ENCODE peak calls at places on chromosomes 13 and 19, in six cellular contexts. S is NB4, N is endothelial cell of umbilical vein, Y is GM12878, J is HepG2, U is K562. F is an unnamed sample.

GRCh38 chr19:12796146-12797071 is 5.1 kb downstream of the JUNB start:
- DNase-seq in U (peak; percentile 71), N (peak; percentile 80), Y (no peak), J (peak; percentile 68), S (peak; percentile 86), F (peak; percentile 86)

GRCh38 chr19:16382775-16383543 is 58.3 kb downstream of the KLF2 start:
- DNase-seq in J (peak; percentile 36), N (peak; percentile 86), S (peak; percentile 81), U (peak; percentile 79), Y (no peak), F (peak; percentile 81)

GRCh38 chr19:14004619-14005380 is 1.3 kb downstream of the RFX1 start:
- DNase-seq in U (peak; percentile 29), Y (peak; percentile 34), J (peak; percentile 58), N (peak; percentile 52), S (peak; percentile 60), F (no peak)

GRCh38 chr13:26300140-26300539 is 46.2 kb downstream of the CDK8 start:
- DNase-seq in Y (no peak), N (peak; percentile 15), S (peak; percentile 9), U (peak; percentile 6), J (no peak), F (no peak)

GRCh38 chr13:30832845-30833332 is 73.2 kb upstream of the MEDAG start:
- DNase-seq in U (peak; percentile 19), N (peak; percentile 75), J (peak; percentile 97), S (peak; percentile 44), Y (no peak), F (peak; percentile 42)

GRCh38 chr13:113231306-113232207 is 22.1 kb downstream of the CUL4A start:
- DNase-seq in S (no peak), N (no peak), J (no peak), Y (no peak), U (no peak), F (no peak)

GRCh38 chr13:34654682-34655081 is 287.4 kb upstream of the NBEA start:
- DNase-seq in Y (no peak), U (no peak), N (no peak), S (no peak), J (no peak), F (no peak)

GRCh38 chr19:29673451-29674371 is 8.4 kb downstream of the PLEKHF1 start:
- DNase-seq in N (no peak), S (no peak), U (no peak), J (no peak), Y (no peak), F (no peak)

GRCh38 chr13:48567521-48568331 is 34.8 kb upstream of the RCBTB2 start:
- DNase-seq in U (no peak), S (peak; percentile 73), J (peak; percentile 70), N (peak; percentile 11), Y (no peak), F (no peak)

GRCh38 chr13:43848250-43848649 is 31.3 kb downstream of the CCDC122 start:
- DNase-seq in N (peak; percentile 87), Y (no peak), S (peak; percentile 81), U (no peak), J (peak; percentile 76), F (peak; percentile 1)

GRCh38 chr13:19861762-19862161 is 1.7 kb downstream of the ZMYM5 start:
- DNase-seq in J (no peak), Y (no peak), S (peak; percentile 10), U (no peak), N (no peak), F (no peak)

GRCh38 chr19:15622991-15623390 is 8.0 kb downstream of the CYP4F8 start:
- DNase-seq in Y (no peak), S (no peak), N (no peak), U (no peak), J (no peak), F (no peak)

GRCh38 chr19:6278740-6279619 is 795 bp downstream of the MLLT1 start:
- DNase-seq in J (no peak), Y (no peak), N (no peak), U (peak; percentile 24), S (peak; percentile 27), F (no peak)

GRCh38 chr13:31476266-31476665 is 263.1 kb upstream of the RXFP2 start:
- DNase-seq in J (no peak), S (no peak), N (no peak), Y (no peak), U (no peak), F (no peak)

GRCh38 chr19:38684078-38684861 is 36.8 kb downstream of the ACTN4 start:
- DNase-seq in U (peak; percentile 56), J (no peak), Y (no peak), S (peak; percentile 88), N (peak; percentile 59), F (peak; percentile 100)

GRCh38 chr19:33214621-33215020 is 11.0 kb downstream of the SLC7A10 start:
- DNase-seq in Y (no peak), U (peak; percentile 38), S (peak; percentile 64), N (no peak), J (peak; percentile 41), F (peak; percentile 72)

GRCh38 chr13:39818953-39819352 is 163.5 kb downstream of the COG6 start:
- DNase-seq in U (no peak), J (no peak), S (no peak), N (peak; percentile 97), Y (no peak), F (no peak)
- TF ChIP-seq MYC in U (no peak), J (no peak), S (no peak), N (no peak), Y (no peak), F (no peak)

GRCh38 chr13:46211116-46211515 is 612 bp upstream of the LRRC63 start:
- DNase-seq in S (peak; percentile 66), U (peak; percentile 68), J (no peak), N (peak; percentile 3), Y (no peak), F (peak; percentile 10)
- TF ChIP-seq MYC in S (no peak), U (no peak), J (no peak), N (no peak), Y (no peak), F (no peak)

GRCh38 chr19:47228168-47228936 is 2.6 kb downstream of the BBC3 start:
- DNase-seq in S (peak; percentile 89), U (peak; percentile 66), N (no peak), J (peak; percentile 69), Y (no peak), F (peak; percentile 85)

GRCh38 chr19:47229674-47230121 is 1.3 kb downstream of the BBC3 start:
- DNase-seq in J (no peak), S (peak; percentile 67), Y (no peak), U (no peak), N (peak; percentile 67), F (no peak)

GRCh38 chr19:47227347-47228167 is 3.4 kb downstream of the BBC3 start:
- DNase-seq in S (peak; percentile 100), U (peak; percentile 85), J (peak; percentile 88), Y (peak; percentile 69), N (peak; percentile 89), F (peak; percentile 99)

GRCh38 chr19:47230122-47230920 is 678 bp downstream of the BBC3 start:
- DNase-seq in U (peak; percentile 84), Y (no peak), S (peak; percentile 86), J (peak; percentile 32), N (peak; percentile 61), F (peak; percentile 59)

DNA sequence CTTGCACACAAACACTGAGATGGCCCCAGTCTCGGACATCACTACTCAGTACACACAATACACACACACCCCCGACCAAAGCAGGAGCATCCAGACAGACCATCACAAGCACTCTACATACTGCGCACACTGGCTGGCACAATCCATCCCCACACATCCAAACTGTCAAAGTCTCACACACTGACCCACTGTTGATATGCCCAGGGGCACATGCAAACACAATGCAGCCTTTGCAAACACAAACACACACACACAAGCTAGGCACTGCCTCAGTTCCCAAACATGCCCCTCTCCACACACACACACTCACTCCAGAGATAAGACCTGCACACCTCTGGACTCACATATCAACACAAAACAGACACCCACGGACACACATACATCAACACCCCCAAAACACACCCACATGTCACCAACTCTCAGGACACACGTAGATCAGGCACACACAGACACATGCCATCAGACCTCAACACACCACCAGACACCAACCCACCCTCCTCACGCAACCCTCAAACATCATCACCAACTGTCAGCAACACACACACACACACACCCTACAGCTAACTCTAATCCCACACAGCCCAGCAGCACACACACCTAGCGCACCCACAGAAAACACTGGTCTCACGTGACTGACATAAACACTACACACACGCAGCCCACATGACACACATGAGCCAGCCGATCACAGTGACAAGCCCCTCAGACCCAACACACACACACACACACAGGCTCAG is 1.9 kb downstream of the BBC3 start:
- DNase-seq in S (peak; percentile 75), N (peak; percentile 67), U (no peak), Y (no peak), J (peak; percentile 32), F (peak; percentile 75)
- TF ChIP-seq MYC in S (no peak), N (no peak), U (no peak), Y (peak; percentile 55), J (no peak), F (no peak)

GRCh38 chr19:10388957-10389356 is 8.6 kb upstream of the TYK2 start:
- DNase-seq in N (peak; percentile 85), Y (peak; percentile 69), U (peak; percentile 72), S (peak; percentile 93), J (peak; percentile 80), F (peak; percentile 45)
- TF ChIP-seq MYC in N (no peak), Y (no peak), U (no peak), S (no peak), J (no peak), F (no peak)

GRCh38 chr13:50892162-50892944 is 17.2 kb upstream of the RNASEH2B start:
- DNase-seq in S (peak; percentile 73), Y (no peak), J (no peak), U (no peak), N (no peak), F (no peak)

GRCh38 chr13:50894504-50894903 is 15.1 kb upstream of the RNASEH2B start:
- DNase-seq in S (no peak), J (no peak), U (no peak), N (no peak), Y (no peak), F (no peak)

GRCh38 chr13:50891206-50891605 is 18.4 kb upstream of the RNASEH2B start:
- DNase-seq in J (no peak), U (no peak), S (no peak), N (no peak), Y (no peak), F (no peak)

GRCh38 chr13:50894042-50894441 is 15.5 kb upstream of the RNASEH2B start:
- DNase-seq in N (no peak), Y (no peak), J (no peak), S (peak; percentile 70), U (no peak), F (no peak)

GRCh38 chr13:50893211-50893852 is 16.3 kb upstream of the RNASEH2B start:
- DNase-seq in J (no peak), Y (no peak), U (no peak), N (no peak), S (peak; percentile 87), F (no peak)
- TF ChIP-seq MYC in J (no peak), Y (no peak), U (no peak), N (no peak), S (peak; percentile 78), F (no peak)

F was measured in A549.